ENCODE peak calls at places on chromosomes 12 and 14, in ten cellular contexts. G, L, O, A, R, Z, F, C, W and P are unnamed samples. For H3K27me3, the result is how much of the 10 kb centered on the place peaks cover.

GRCh38 chr14:89424241-89424640 is 7.2 kb upstream of the FOXN3 start:
- DNase-seq in G (no peak), L (no peak), O (no peak), A (no peak), R (no peak), Z (no peak), F (no peak), C (no peak), W (no peak), P (no peak)

GRCh38 chr12:123050331-123050809 is 69.9 kb downstream of the ARL6IP4 start:
- DNase-seq in G (no peak), L (no peak), O (peak), A (no peak), R (peak), Z (peak), F (peak), C (peak), W (no peak), P (no peak)

GRCh38 chr12:91989143-91989542 is 156.5 kb downstream of the BTG1 start:
- DNase-seq in G (no peak), L (no peak), O (no peak), A (no peak), R (no peak), Z (no peak), F (no peak), C (peak), W (no peak), P (no peak)

GRCh38 chr14:99534863-99535262 is 53.7 kb downstream of the CCNK start:
- DNase-seq in G (peak), L (no peak), O (no peak), A (no peak), R (no peak), Z (peak), F (no peak), C (no peak), W (no peak), P (no peak)

GRCh38 chr14:39939023-39939422 is 506.8 kb upstream of the FBXO33 start:
- DNase-seq in G (no peak), L (no peak), O (no peak), A (no peak), R (peak), Z (no peak), F (no peak), C (no peak), W (no peak), P (no peak)

GRCh38 chr12:132831771-132832170 is 3.1 kb upstream of the GOLGA3 start:
- DNase-seq in G (no peak), L (no peak), O (no peak), A (no peak), R (no peak), Z (no peak), F (no peak), C (no peak), W (no peak), P (no peak)

GRCh38 chr12:26636710-26637328 is 196.2 kb downstream of the ITPR2 start:
- DNase-seq in G (no peak), L (no peak), O (peak), A (no peak), R (peak), Z (no peak), F (peak), C (peak), W (no peak), P (no peak)

GRCh38 chr12:113058553-113058952 is 2.0 kb downstream of the DTX1 start:
- DNase-seq in G (no peak), L (no peak), O (no peak), A (no peak), R (no peak), Z (no peak), F (no peak), C (no peak), W (no peak), P (no peak)

GRCh38 chr12:132727091-132727794 is 16.6 kb downstream of the PGAM5 start:
- DNase-seq in G (no peak), L (no peak), O (no peak), A (no peak), R (no peak), Z (no peak), F (no peak), C (no peak), W (no peak), P (no peak)

GRCh38 chr12:107990325-107990724 is 138.8 kb upstream of the WSCD2 start:
- DNase-seq in G (no peak), L (peak), O (peak), A (peak), R (peak), Z (peak), F (no peak), C (peak), W (peak), P (peak)

GRCh38 chr12:124698211-124698997 is 131.0 kb upstream of the NCOR2 start:
- DNase-seq in G (no peak), L (no peak), O (no peak), A (no peak), R (no peak), Z (no peak), F (peak), C (peak), W (no peak), P (no peak)

GRCh38 chr14:99839696-99840095 is 46.5 kb downstream of the EML1 start:
- DNase-seq in G (no peak), L (no peak), O (no peak), A (no peak), R (no peak), Z (peak), F (no peak), C (no peak), W (no peak), P (no peak)

DNA sequence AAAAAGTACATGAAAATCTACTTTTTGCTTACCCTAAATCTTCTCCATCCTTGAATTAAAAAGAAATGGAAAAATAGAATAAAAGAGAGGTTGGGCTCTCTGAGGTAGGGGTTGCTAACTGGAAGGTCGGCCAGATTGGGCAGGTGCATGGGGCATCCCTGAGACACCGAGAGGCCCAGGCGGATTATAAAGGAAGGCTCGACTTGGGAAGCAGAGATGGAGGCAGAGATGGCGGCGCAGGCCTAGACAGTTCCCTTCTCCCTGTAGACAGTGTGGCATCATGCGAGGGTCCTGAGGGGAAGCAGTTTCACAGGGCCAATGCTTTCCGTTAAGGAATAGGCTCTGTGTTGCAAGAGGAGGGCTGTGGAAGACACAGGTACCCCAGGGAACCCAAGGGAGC is 3.7 kb upstream of the KRT74 start:
- DNase-seq in G (no peak), L (no peak), O (no peak), A (no peak), R (no peak), Z (no peak), F (no peak), C (no peak), W (no peak), P (no peak)
- H3K27me3 ChIP-seq in G (under half), L (under half), O (under half), A (half or more), R (under half), Z (under half), F (half or more), C (under half), W (under half), P (under half)

GRCh38 chr12:118397693-118398440 is 21.5 kb downstream of the SUDS3 start:
- DNase-seq in G (no peak), L (no peak), O (no peak), A (no peak), R (no peak), Z (no peak), F (peak), C (no peak), W (no peak), P (no peak)
- H3K4me3 ChIP-seq in G (no peak), L (no peak), O (no peak), A (no peak), R (no peak), Z (no peak), F (no peak), C (no peak), W (no peak), P (no peak)

GRCh38 chr14:81222694-81223093 is 1.9 kb upstream of the GTF2A1 start:
- DNase-seq in G (no peak), L (no peak), O (no peak), A (no peak), R (no peak), Z (no peak), F (no peak), C (no peak), W (no peak), P (no peak)

GRCh38 chr14:81220767-81221578 is at the start of gene GTF2A1:
- DNase-seq in G (peak), L (peak), O (peak), A (peak), R (peak), Z (peak), F (peak), C (peak), W (peak), P (peak)

GRCh38 chr14:81219821-81220487 is 805 bp downstream of the GTF2A1 start:
- DNase-seq in G (peak), L (peak), O (no peak), A (peak), R (no peak), Z (no peak), F (peak), C (peak), W (peak), P (peak)

GRCh38 chr14:81220488-81220766 is 332 bp downstream of the GTF2A1 start:
- DNase-seq in G (no peak), L (no peak), O (no peak), A (no peak), R (no peak), Z (no peak), F (no peak), C (no peak), W (no peak), P (no peak)

GRCh38 chr14:81221579-81222102 is 882 bp upstream of the GTF2A1 start:
- DNase-seq in G (no peak), L (no peak), O (no peak), A (no peak), R (no peak), Z (no peak), F (peak), C (no peak), W (no peak), P (no peak)
- H3K27me3 ChIP-seq in G (under half), L (under half), O (under half), A (under half), R (under half), Z (under half), F (under half), C (under half), W (under half), P (under half)

GRCh38 chr14:49897414-49897813 is 4.5 kb downstream of the ARF6 start:
- DNase-seq in G (no peak), L (no peak), O (no peak), A (no peak), R (no peak), Z (no peak), F (no peak), C (no peak), W (no peak), P (no peak)
- H3K4me3 ChIP-seq in G (no peak), L (peak), O (peak), A (no peak), R (peak), Z (no peak), F (no peak), C (peak), W (no peak), P (no peak)

GRCh38 chr14:72075649-72076334 is 143.6 kb downstream of the RGS6 start:
- DNase-seq in G (no peak), L (no peak), O (no peak), A (no peak), R (no peak), Z (no peak), F (no peak), C (no peak), W (no peak), P (peak)

GRCh38 chr14:72064501-72064900 is 132.3 kb downstream of the RGS6 start:
- DNase-seq in G (no peak), L (no peak), O (no peak), A (no peak), R (no peak), Z (no peak), F (no peak), C (no peak), W (no peak), P (no peak)

DNA sequence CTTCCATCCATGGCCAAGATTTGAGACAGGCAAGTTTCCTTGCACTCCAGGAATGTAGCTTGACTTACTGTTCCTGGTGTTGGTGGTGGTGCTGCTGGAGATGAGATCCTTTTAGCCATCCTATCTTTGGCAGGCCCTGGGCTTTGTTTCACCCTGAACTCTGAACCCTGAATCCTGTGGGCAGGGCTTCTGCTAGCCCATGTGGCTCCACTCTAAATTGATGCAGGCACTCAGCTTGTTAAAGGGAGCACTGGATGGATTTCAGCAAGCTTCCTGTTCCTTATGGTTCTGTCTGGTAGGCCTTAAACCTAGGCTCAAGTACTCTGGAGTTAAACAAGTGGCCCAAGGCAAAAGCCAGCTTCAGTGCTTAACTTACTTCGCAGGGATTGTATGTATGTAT is 138.2 kb downstream of the RGS6 start:
- DNase-seq in G (no peak), L (no peak), O (no peak), A (no peak), R (no peak), Z (no peak), F (no peak), C (no peak), W (no peak), P (no peak)
- H3K27me3 ChIP-seq in G (under half), L (under half), O (under half), A (under half), R (under half), Z (under half), F (under half), C (under half), W (under half), P (under half)

DNA sequence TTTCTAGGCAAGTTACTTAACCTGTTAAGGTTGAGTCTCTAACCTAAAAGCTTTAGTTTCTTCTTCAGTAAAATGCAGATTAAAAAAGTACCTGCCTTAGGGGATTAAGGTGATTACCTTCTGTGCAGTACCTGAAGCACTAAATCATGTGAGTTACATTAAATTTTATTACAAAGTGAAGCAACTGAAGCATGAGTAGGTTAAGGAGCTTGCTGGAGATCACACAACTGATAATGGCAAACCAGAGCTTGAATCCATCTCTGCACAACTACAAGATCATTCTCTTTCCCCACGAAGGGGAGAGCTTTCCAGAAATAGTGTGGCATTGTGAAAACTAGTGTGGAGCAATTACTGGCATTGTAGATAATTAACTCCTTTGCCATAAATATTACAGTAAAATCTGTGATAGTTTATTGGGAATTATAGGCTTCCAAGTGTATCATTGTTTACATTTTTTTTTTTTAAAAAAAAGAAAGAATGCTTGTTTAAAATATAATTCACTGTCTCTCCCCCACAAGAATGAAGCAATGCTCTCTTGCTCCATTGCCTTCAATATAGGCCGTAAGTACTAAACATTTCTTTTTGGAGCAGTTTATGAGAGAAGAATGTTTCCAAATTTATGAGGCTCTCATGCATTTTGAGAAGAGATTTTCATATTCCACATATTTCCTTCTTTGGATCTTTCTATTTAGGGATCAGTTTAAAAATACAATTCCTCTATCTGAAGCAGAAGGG is 20.5 kb downstream of the SLC38A2 start:
- DNase-seq in G (no peak), L (no peak), O (no peak), A (no peak), R (no peak), Z (no peak), F (no peak), C (peak), W (no peak), P (no peak)
- H3K4me3 ChIP-seq in G (no peak), L (no peak), O (no peak), A (no peak), R (no peak), Z (no peak), F (no peak), C (no peak), W (no peak), P (no peak)

DNA sequence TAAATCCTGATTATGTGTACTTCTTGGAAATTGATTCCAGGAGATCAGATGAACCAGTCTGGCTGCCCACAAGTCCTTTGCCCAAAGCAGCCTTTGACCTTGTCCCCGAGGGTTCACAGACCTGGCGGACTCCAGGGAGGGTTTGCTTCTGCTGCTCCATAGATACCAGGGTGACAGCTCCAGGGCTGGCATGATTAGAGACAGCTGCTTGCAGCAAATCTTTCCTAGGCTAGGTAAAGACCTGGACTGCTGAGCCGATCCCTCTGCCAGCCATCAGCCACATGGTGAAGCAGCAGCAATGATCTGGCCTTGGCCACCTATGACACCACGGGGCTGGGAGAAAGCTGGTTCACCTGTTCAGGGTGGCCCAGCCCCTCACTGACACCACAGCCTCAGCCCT is 10.1 kb upstream of the TBX5 start:
- DNase-seq in G (no peak), L (no peak), O (no peak), A (no peak), R (no peak), Z (no peak), F (no peak), C (no peak), W (no peak), P (no peak)
- H3K27me3 ChIP-seq in G (under half), L (under half), O (under half), A (under half), R (under half), Z (under half), F (under half), C (under half), W (half or more), P (half or more)